ENCODE peak calls at places on chromosomes 2 and 18, in six cellular contexts. Z is coronary artery, E is A549, X is B cell, C is H9, P is MM.1S. J is an unnamed sample.

GRCh38 chr18:9775172-9775571 is 67.1 kb downstream of the RAB31 start:
- DNase-seq in X (no peak), E (no peak), C (no peak), Z (no peak), P (no peak), J (no peak)

GRCh38 chr18:11908182-11909080 is at the start of gene MPPE1:
- DNase-seq in X (peak; percentile 89), P (peak; percentile 88), E (peak; percentile 83), C (peak; percentile 88), Z (peak; percentile 90), J (peak; percentile 56)

GRCh38 chr2:99608092-99608491 is 118.3 kb upstream of the REV1 start:
- DNase-seq in P (no peak), X (no peak), E (no peak), C (no peak), Z (no peak), J (no peak)

GRCh38 chr2:24087032-24087431 is 2.4 kb upstream of the TP53I3 start:
- DNase-seq in X (no peak), Z (no peak), E (no peak), P (no peak), C (no peak), J (no peak)

GRCh38 chr2:188881434-188881833 is 92.7 kb upstream of the COL3A1 start:
- DNase-seq in C (no peak), Z (no peak), E (no peak), P (no peak), X (no peak), J (no peak)

GRCh38 chr2:24973812-24974211 is 2.1 kb upstream of the DNAJC27 start:
- DNase-seq in Z (no peak), X (no peak), E (no peak), C (no peak), P (no peak), J (no peak)

GRCh38 chr2:71631411-71631931 is 178.1 kb downstream of the DYSF start:
- DNase-seq in Z (no peak), C (peak; percentile 24), P (no peak), E (no peak), X (no peak), J (no peak)

GRCh38 chr2:164495491-164496223 is 125.6 kb downstream of the GRB14 start:
- DNase-seq in P (no peak), Z (no peak), C (no peak), E (peak; percentile 72), X (no peak), J (peak; percentile 10)

GRCh38 chr18:56900195-56901094 is 246.4 kb upstream of the BOD1L2 start:
- DNase-seq in P (no peak), E (no peak), X (no peak), Z (no peak), C (no peak), J (no peak)

GRCh38 chr18:33612632-33613031 is 34.6 kb downstream of the ASXL3 start:
- DNase-seq in Z (no peak), P (no peak), C (no peak), E (no peak), X (no peak), J (no peak)

GRCh38 chr18:3869848-3870247 is 419.9 kb downstream of the TGIF1 start:
- DNase-seq in E (peak; percentile 77), C (no peak), Z (no peak), X (no peak), P (no peak), J (peak; percentile 34)

GRCh38 chr2:206555721-206556120 is 86.6 kb upstream of the FAM237A start:
- DNase-seq in E (no peak), X (no peak), P (no peak), Z (no peak), C (no peak), J (no peak)

GRCh38 chr2:168738057-168738456 is 64.4 kb upstream of the NOSTRIN start:
- DNase-seq in C (no peak), P (no peak), E (no peak), X (no peak), Z (no peak), J (no peak)

GRCh38 chr2:225041871-225042799 is at the start of gene DOCK10:
- DNase-seq in Z (no peak), P (peak; percentile 46), X (peak; percentile 55), E (peak; percentile 59), C (peak; percentile 38), J (no peak)

GRCh38 chr2:204109681-204110080 is 173.1 kb downstream of the ICOS start:
- DNase-seq in X (no peak), C (no peak), E (no peak), Z (no peak), P (no peak), J (no peak)

GRCh38 chr2:112626604-112627059 is 19.1 kb upstream of the SLC20A1 start:
- DNase-seq in X (peak; percentile 63), Z (peak; percentile 78), P (peak; percentile 44), E (peak; percentile 75), C (peak; percentile 62), J (no peak)

GRCh38 chr2:173355132-173355865 is 627 bp downstream of the CDCA7 start:
- DNase-seq in E (peak; percentile 74), X (no peak), Z (no peak), C (peak; percentile 67), P (peak; percentile 30), J (no peak)

GRCh38 chr2:165691615-165692014 is 102.4 kb downstream of the GALNT3 start:
- DNase-seq in P (no peak), E (no peak), C (peak; percentile 67), Z (no peak), X (no peak), J (no peak)

GRCh38 chr2:162490052-162490717 is 146.3 kb downstream of the GCA start:
- DNase-seq in Z (no peak), X (no peak), P (peak; percentile 84), E (no peak), C (no peak), J (no peak)

GRCh38 chr2:134865388-134865787 is 27.0 kb downstream of the ACMSD start:
- DNase-seq in E (no peak), C (no peak), Z (no peak), X (no peak), P (no peak), J (no peak)

GRCh38 chr2:26033270-26033768 is 565 bp upstream of the RAB10 start:
- DNase-seq in X (no peak), C (no peak), Z (no peak), P (no peak), E (peak; percentile 92), J (peak; percentile 38)

GRCh38 chr2:187566266-187566665 is 12.0 kb upstream of the TFPI start:
- DNase-seq in X (no peak), E (no peak), P (no peak), Z (no peak), C (no peak), J (no peak)

GRCh38 chr2:133765693-133766092 is 197.4 kb upstream of the NCKAP5 start:
- DNase-seq in C (no peak), X (no peak), Z (no peak), E (peak; percentile 58), P (no peak), J (no peak)

GRCh38 chr2:85561280-85562212 is at the start of gene GGCX:
- DNase-seq in C (peak; percentile 97), Z (peak; percentile 96), P (peak; percentile 97), X (peak; percentile 95), E (peak; percentile 97), J (peak; percentile 83)
- TF ChIP-seq CTCF in C (no peak), Z (no peak), P (no peak), X (no peak), E (no peak), J (no peak)

DNA sequence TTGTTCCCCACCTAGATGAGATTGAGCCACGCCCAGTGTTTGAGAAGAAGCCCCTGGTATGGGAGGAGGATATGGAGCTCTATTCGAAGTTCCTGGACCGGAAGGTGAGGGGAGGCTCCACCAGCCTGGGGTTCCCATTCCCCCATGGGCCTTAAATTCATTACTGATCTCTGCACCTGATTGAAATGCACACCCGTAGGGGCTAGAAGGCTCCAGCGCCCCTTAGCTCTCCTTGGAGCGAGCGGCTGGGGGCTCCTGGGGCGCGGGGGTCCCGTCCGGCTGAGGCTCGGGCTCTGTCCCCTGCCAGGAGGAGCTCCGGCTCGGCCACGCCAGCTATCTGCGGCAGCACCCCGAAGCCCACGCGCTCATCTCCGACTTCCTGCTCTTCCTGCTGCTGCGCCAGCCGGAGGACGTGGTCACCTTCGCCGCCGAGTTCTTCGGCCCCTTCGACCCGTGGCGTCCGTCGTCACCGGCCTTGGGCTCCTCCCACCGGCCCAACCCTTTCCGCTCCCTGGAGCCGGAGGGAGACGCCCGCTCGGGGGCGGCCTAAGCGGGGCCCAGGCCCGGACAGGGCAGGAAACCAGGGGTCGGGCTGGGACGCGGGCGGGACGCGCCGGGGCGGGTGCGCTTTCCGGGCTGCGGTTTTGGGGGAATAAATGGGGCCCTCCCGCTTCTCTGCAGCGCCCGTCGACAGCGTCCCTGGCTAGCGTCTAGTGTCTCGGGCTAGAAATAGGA is 10.9 kb downstream of the CATIP start:
- DNase-seq in C (peak; percentile 86), X (peak; percentile 78), E (peak; percentile 81), Z (peak; percentile 92), P (peak; percentile 66), J (no peak)
- TF ChIP-seq CTCF in C (no peak), X (no peak), E (no peak), Z (no peak), P (no peak), J (no peak)

DNA sequence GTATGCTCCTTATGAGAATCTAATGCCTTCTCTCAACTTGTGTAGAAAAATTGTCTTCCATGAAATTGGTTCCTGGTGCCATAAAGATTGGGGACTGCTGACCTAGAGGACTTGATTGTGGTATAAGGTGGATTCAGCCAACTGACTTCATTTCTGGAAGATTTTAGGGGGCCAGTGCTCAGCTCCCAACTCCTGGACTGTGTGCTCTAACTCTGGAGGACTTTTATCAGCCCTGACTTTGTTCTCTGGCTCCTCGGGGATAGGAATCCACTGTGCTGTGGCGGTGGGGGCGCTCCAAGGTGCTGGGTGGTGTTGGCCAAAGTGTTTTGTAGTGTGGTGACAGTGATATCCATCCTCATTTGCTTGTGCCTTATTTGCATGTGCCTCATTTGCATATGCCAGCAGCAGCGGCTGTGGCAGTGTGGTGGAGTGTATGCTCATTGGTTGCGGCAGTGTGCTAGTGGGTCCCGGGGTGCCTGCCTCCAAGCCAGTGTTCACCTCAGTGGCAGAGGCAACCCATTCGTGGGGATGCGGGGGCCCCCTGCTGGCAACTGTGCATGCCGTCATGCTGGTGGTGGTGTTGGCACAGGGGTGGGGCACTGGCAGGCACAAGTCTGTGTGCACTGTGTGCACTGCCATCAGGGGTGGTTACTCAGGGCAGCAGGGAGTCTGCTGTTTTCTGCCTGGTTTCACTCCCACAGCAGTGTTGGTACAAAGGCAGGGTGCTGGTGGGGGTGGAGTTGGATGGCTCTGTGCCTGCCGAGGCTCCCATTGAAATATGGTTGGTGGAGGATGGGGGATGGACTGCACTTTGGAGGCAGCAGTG is 19.6 kb downstream of the EHBP1 start:
- DNase-seq in P (peak; percentile 26), Z (no peak), C (peak; percentile 71), X (no peak), E (peak; percentile 78), J (no peak)
- TF ChIP-seq CTCF in P (peak; percentile 47), Z (no peak), C (peak; percentile 60), X (no peak), E (peak; percentile 67), J (peak; percentile 43)

DNA sequence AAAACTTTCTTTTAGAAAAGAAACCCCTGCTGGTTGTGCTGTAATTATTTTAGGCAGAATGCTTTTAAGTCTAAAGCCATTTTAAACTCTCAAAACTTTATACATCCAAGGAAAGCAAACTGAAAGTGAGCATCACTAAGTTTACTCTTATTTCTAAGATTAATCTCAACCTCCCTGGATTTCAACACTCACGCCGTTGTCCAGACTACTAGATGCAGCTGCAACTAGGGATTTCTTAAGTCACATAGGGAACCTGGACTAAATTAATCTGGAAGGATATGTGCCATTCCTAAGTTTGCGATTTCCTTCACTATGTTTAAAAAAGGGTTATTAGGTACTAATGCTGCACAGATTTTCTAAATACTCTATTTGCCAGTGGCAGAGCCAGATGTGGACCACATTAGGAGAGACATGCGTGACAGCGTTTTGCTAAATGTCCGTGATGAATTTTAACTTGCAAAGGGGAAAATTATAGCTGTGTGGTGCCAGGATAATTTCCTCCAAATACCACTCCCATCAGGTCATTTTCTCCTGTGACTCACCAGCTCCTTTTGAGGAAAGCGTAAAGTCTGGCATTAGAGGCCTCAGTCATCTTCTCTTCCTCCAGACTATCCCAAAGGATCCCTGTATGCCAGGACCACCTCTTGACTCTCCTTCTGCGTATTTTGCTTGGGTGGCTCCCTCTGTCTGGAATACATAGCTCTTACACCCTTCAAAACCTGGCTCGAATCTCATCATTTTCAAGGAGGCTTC is 143.7 kb downstream of the ATL2 start:
- DNase-seq in X (no peak), Z (no peak), C (no peak), E (no peak), P (no peak), J (no peak)
- TF ChIP-seq CTCF in X (no peak), Z (no peak), C (peak; percentile 39), E (no peak), P (no peak), J (peak; percentile 13)